ENCODE peak calls at places on chromosomes 16 and 17, in six cellular contexts. One of them, this sample, is unnamed.

GRCh38 chr16:15616068-15616467 is 26.9 kb downstream of the MARF1 start:
- DNase-seq in AG10803: no peak
- DNase-seq in NCI-H1092 treated with DMSO at 0.1 percent for 48 hours: no peak
- DNase-seq in Right ventricle myocardium superior: no peak
- DNase-seq in mesenteric fat pad: peak; percentile 20
- DNase-seq in endothelial cell: no peak
- DNase-seq in this sample: no peak

GRCh38 chr17:33039874-33040273 is 48.2 kb downstream of the SPACA3 start:
- DNase-seq in endothelial cell: no peak
- DNase-seq in Right ventricle myocardium superior: no peak
- DNase-seq in mesenteric fat pad: no peak
- DNase-seq in AG10803: peak; percentile 87
- DNase-seq in NCI-H1092 treated with DMSO at 0.1 percent for 48 hours: no peak
- DNase-seq in this sample: no peak

GRCh38 chr17:16975744-16976625 is 4.1 kb upstream of the TNFRSF13B start:
- DNase-seq in Right ventricle myocardium superior: no peak
- DNase-seq in NCI-H1092 treated with DMSO at 0.1 percent for 48 hours: no peak
- DNase-seq in mesenteric fat pad: no peak
- DNase-seq in endothelial cell: no peak
- DNase-seq in AG10803: no peak
- DNase-seq in this sample: no peak

GRCh38 chr17:59890720-59891119 is 2.0 kb downstream of the TUBD1 start:
- DNase-seq in mesenteric fat pad: no peak
- DNase-seq in Right ventricle myocardium superior: no peak
- DNase-seq in AG10803: peak; percentile 43
- DNase-seq in NCI-H1092 treated with DMSO at 0.1 percent for 48 hours: no peak
- DNase-seq in endothelial cell: no peak
- DNase-seq in this sample: no peak

GRCh38 chr17:74116087-74116717 is 87.3 kb upstream of the RPL38 start:
- DNase-seq in mesenteric fat pad: peak; percentile 43
- DNase-seq in endothelial cell: no peak
- DNase-seq in Right ventricle myocardium superior: no peak
- DNase-seq in AG10803: peak; percentile 27
- DNase-seq in NCI-H1092 treated with DMSO at 0.1 percent for 48 hours: peak; percentile 12
- DNase-seq in this sample: no peak

GRCh38 chr17:80706454-80706853 is 161.8 kb downstream of the RPTOR start:
- DNase-seq in Right ventricle myocardium superior: no peak
- DNase-seq in AG10803: no peak
- DNase-seq in mesenteric fat pad: no peak
- DNase-seq in endothelial cell: no peak
- DNase-seq in NCI-H1092 treated with DMSO at 0.1 percent for 48 hours: peak; percentile 10
- DNase-seq in this sample: no peak

GRCh38 chr17:72113751-72114150 is 7.1 kb upstream of the SOX9 start:
- DNase-seq in endothelial cell: no peak
- DNase-seq in mesenteric fat pad: no peak
- DNase-seq in AG10803: no peak
- DNase-seq in Right ventricle myocardium superior: no peak
- DNase-seq in NCI-H1092 treated with DMSO at 0.1 percent for 48 hours: no peak
- DNase-seq in this sample: no peak

GRCh38 chr17:58141505-58141904 is 6.7 kb upstream of the OR4D1 start:
- DNase-seq in Right ventricle myocardium superior: no peak
- DNase-seq in endothelial cell: no peak
- DNase-seq in NCI-H1092 treated with DMSO at 0.1 percent for 48 hours: no peak
- DNase-seq in mesenteric fat pad: no peak
- DNase-seq in AG10803: no peak
- DNase-seq in this sample: no peak

GRCh38 chr16:3542601-3543373 is 34.4 kb downstream of the NLRC3 start:
- DNase-seq in AG10803: peak; percentile 42
- DNase-seq in endothelial cell: no peak
- DNase-seq in mesenteric fat pad: no peak
- DNase-seq in NCI-H1092 treated with DMSO at 0.1 percent for 48 hours: no peak
- DNase-seq in Right ventricle myocardium superior: no peak
- DNase-seq in this sample: no peak

GRCh38 chr16:56388209-56388608 is 37.1 kb downstream of the AMFR start:
- DNase-seq in endothelial cell: no peak
- DNase-seq in NCI-H1092 treated with DMSO at 0.1 percent for 48 hours: no peak
- DNase-seq in Right ventricle myocardium superior: no peak
- DNase-seq in mesenteric fat pad: no peak
- DNase-seq in AG10803: peak; percentile 36
- DNase-seq in this sample: no peak

GRCh38 chr17:9002610-9003354 is 18.5 kb upstream of the NTN1 start:
- DNase-seq in NCI-H1092 treated with DMSO at 0.1 percent for 48 hours: no peak
- DNase-seq in endothelial cell: peak; percentile 66
- DNase-seq in mesenteric fat pad: no peak
- DNase-seq in Right ventricle myocardium superior: peak; percentile 51
- DNase-seq in AG10803: no peak
- DNase-seq in this sample: peak; percentile 47

GRCh38 chr16:734981-735881 is 5.6 kb downstream of the CIAO3 start:
- DNase-seq in Right ventricle myocardium superior: no peak
- DNase-seq in mesenteric fat pad: no peak
- DNase-seq in NCI-H1092 treated with DMSO at 0.1 percent for 48 hours: no peak
- DNase-seq in AG10803: no peak
- DNase-seq in endothelial cell: no peak
- DNase-seq in this sample: no peak

GRCh38 chr17:34154916-34155730 is 100.0 kb upstream of the CCL2 start:
- DNase-seq in NCI-H1092 treated with DMSO at 0.1 percent for 48 hours: no peak
- DNase-seq in Right ventricle myocardium superior: no peak
- DNase-seq in endothelial cell: no peak
- DNase-seq in AG10803: no peak
- DNase-seq in mesenteric fat pad: no peak
- DNase-seq in this sample: no peak

GRCh38 chr17:55549140-55549539 is 37.9 kb upstream of the SMIM36 start:
- DNase-seq in AG10803: peak; percentile 5
- DNase-seq in mesenteric fat pad: no peak
- DNase-seq in Right ventricle myocardium superior: no peak
- DNase-seq in NCI-H1092 treated with DMSO at 0.1 percent for 48 hours: peak; percentile 23
- DNase-seq in endothelial cell: no peak
- DNase-seq in this sample: no peak

GRCh38 chr17:40070895-40071719 is 8.3 kb downstream of the THRA start:
- DNase-seq in endothelial cell: no peak
- DNase-seq in Right ventricle myocardium superior: peak; percentile 84
- DNase-seq in AG10803: no peak
- DNase-seq in mesenteric fat pad: no peak
- DNase-seq in NCI-H1092 treated with DMSO at 0.1 percent for 48 hours: peak; percentile 41
- DNase-seq in this sample: no peak

GRCh38 chr16:89704281-89704680 is 2.8 kb upstream of the SPATA2L start:
- DNase-seq in mesenteric fat pad: no peak
- DNase-seq in endothelial cell: no peak
- DNase-seq in AG10803: no peak
- DNase-seq in Right ventricle myocardium superior: no peak
- DNase-seq in NCI-H1092 treated with DMSO at 0.1 percent for 48 hours: no peak
- DNase-seq in this sample: no peak

GRCh38 chr16:56606688-56607618 is 1.4 kb upstream of the MT2A start:
- DNase-seq in mesenteric fat pad: peak; percentile 94
- DNase-seq in Right ventricle myocardium superior: peak; percentile 84
- DNase-seq in endothelial cell: peak; percentile 67
- DNase-seq in AG10803: peak; percentile 99
- DNase-seq in NCI-H1092 treated with DMSO at 0.1 percent for 48 hours: peak; percentile 35
- DNase-seq in this sample: no peak

GRCh38 chr16:7405166-7405565 is 72.5 kb downstream of the RBFOX1 start:
- DNase-seq in endothelial cell: peak; percentile 3
- DNase-seq in Right ventricle myocardium superior: peak; percentile 73
- DNase-seq in NCI-H1092 treated with DMSO at 0.1 percent for 48 hours: peak; percentile 83
- DNase-seq in AG10803: peak; percentile 4
- DNase-seq in mesenteric fat pad: no peak
- DNase-seq in this sample: peak; percentile 26

GRCh38 chr17:51524524-51524923 is 264.2 kb downstream of the UTP18 start:
- DNase-seq in endothelial cell: no peak
- DNase-seq in Right ventricle myocardium superior: no peak
- DNase-seq in NCI-H1092 treated with DMSO at 0.1 percent for 48 hours: no peak
- DNase-seq in AG10803: no peak
- DNase-seq in mesenteric fat pad: no peak
- DNase-seq in this sample: no peak

GRCh38 chr16:79902351-79902750 is 301.8 kb upstream of the MAF start:
- DNase-seq in endothelial cell: no peak
- DNase-seq in AG10803: no peak
- DNase-seq in Right ventricle myocardium superior: no peak
- DNase-seq in mesenteric fat pad: no peak
- DNase-seq in NCI-H1092 treated with DMSO at 0.1 percent for 48 hours: no peak
- DNase-seq in this sample: no peak

GRCh38 chr16:67464565-67464964 is 16.4 kb downstream of the ATP6V0D1 start:
- DNase-seq in NCI-H1092 treated with DMSO at 0.1 percent for 48 hours: no peak
- DNase-seq in mesenteric fat pad: no peak
- DNase-seq in AG10803: no peak
- DNase-seq in endothelial cell: no peak
- DNase-seq in Right ventricle myocardium superior: no peak
- DNase-seq in this sample: no peak

GRCh38 chr16:85392756-85393673 is 220.1 kb upstream of the GSE1 start:
- DNase-seq in NCI-H1092 treated with DMSO at 0.1 percent for 48 hours: no peak
- DNase-seq in mesenteric fat pad: no peak
- DNase-seq in Right ventricle myocardium superior: peak; percentile 30
- DNase-seq in endothelial cell: peak; percentile 2
- DNase-seq in AG10803: no peak
- DNase-seq in this sample: no peak

GRCh38 chr17:51000835-51001638 is 119.6 kb downstream of the SPAG9 start:
- DNase-seq in Right ventricle myocardium superior: no peak
- DNase-seq in NCI-H1092 treated with DMSO at 0.1 percent for 48 hours: peak; percentile 70
- DNase-seq in endothelial cell: peak; percentile 10
- DNase-seq in AG10803: peak; percentile 77
- DNase-seq in mesenteric fat pad: no peak
- DNase-seq in this sample: no peak

GRCh38 chr17:83187782-83188311 is 108.4 kb downstream of the METRNL start:
- DNase-seq in endothelial cell: no peak
- DNase-seq in NCI-H1092 treated with DMSO at 0.1 percent for 48 hours: no peak
- DNase-seq in Right ventricle myocardium superior: no peak
- DNase-seq in mesenteric fat pad: no peak
- DNase-seq in AG10803: no peak
- DNase-seq in this sample: no peak

GRCh38 chr16:57758331-57759117 is 23.0 kb downstream of the KATNB1 start:
- DNase-seq in endothelial cell: no peak
- DNase-seq in Right ventricle myocardium superior: no peak
- DNase-seq in NCI-H1092 treated with DMSO at 0.1 percent for 48 hours: no peak
- DNase-seq in AG10803: no peak
- DNase-seq in mesenteric fat pad: no peak
- DNase-seq in this sample: no peak

GRCh38 chr17:50651661-50652060 is 17.0 kb downstream of the ABCC3 start:
- DNase-seq in Right ventricle myocardium superior: no peak
- DNase-seq in AG10803: no peak
- DNase-seq in mesenteric fat pad: no peak
- DNase-seq in NCI-H1092 treated with DMSO at 0.1 percent for 48 hours: no peak
- DNase-seq in endothelial cell: no peak
- DNase-seq in this sample: no peak

GRCh38 chr17:32769846-32770245 is 107.1 kb downstream of the MYO1D start:
- DNase-seq in NCI-H1092 treated with DMSO at 0.1 percent for 48 hours: peak; percentile 11
- DNase-seq in Right ventricle myocardium superior: no peak
- DNase-seq in AG10803: no peak
- DNase-seq in mesenteric fat pad: no peak
- DNase-seq in endothelial cell: no peak
- DNase-seq in this sample: no peak

GRCh38 chr16:26672206-26672605 is 394.5 kb upstream of the C16orf82 start:
- DNase-seq in mesenteric fat pad: no peak
- DNase-seq in NCI-H1092 treated with DMSO at 0.1 percent for 48 hours: no peak
- DNase-seq in Right ventricle myocardium superior: no peak
- DNase-seq in AG10803: no peak
- DNase-seq in endothelial cell: no peak
- DNase-seq in this sample: no peak

GRCh38 chr16:2056077-2056476 is 8.3 kb downstream of the TSC2 start:
- DNase-seq in mesenteric fat pad: no peak
- DNase-seq in AG10803: peak; percentile 20
- DNase-seq in NCI-H1092 treated with DMSO at 0.1 percent for 48 hours: no peak
- DNase-seq in endothelial cell: no peak
- DNase-seq in Right ventricle myocardium superior: no peak
- DNase-seq in this sample: no peak

GRCh38 chr16:76194621-76195015 is 82.6 kb upstream of the CNTNAP4 start:
- DNase-seq in mesenteric fat pad: no peak
- DNase-seq in Right ventricle myocardium superior: no peak
- DNase-seq in endothelial cell: no peak
- DNase-seq in AG10803: no peak
- DNase-seq in NCI-H1092 treated with DMSO at 0.1 percent for 48 hours: no peak
- DNase-seq in this sample: no peak

This sample was measured in progenitor cell of endocrine pancreas.